ENCODE peak calls at places on chromosomes 5 and 9, in ten cellular contexts. K is CD14-positive monocyte, W is endothelial cell, Y is adrenal gland, G is NB4, U is fibroblast of the aortic adventitia, M is cardiac fibroblast, Z is AG04450, I is BJ, Q is left ventricle myocardium inferior. B is an unnamed sample.

GRCh38 chr9:82586918-82587356 is 476.0 kb downstream of the RASEF start:
- DNase-seq in K (no peak), W (no peak), Y (no peak), G (no peak), U (no peak), M (no peak), Z (no peak), I (no peak), Q (no peak), B (no peak)

GRCh38 chr5:115578657-115579056 is 23.6 kb downstream of the TICAM2 start:
- DNase-seq in K (no peak), W (no peak), Y (no peak), G (no peak), U (no peak), M (no peak), Z (no peak), I (no peak), Q (no peak), B (no peak)

GRCh38 chr9:37025381-37026084 is 8.5 kb downstream of the PAX5 start:
- DNase-seq in K (no peak), W (peak), Y (no peak), G (peak), U (no peak), M (no peak), Z (no peak), I (no peak), Q (no peak), B (no peak)

GRCh38 chr5:1568201-1568979 is 44.6 kb upstream of the LPCAT1 start:
- DNase-seq in K (no peak), W (no peak), Y (no peak), G (no peak), U (peak), M (peak), Z (peak), I (peak), Q (no peak), B (peak)

GRCh38 chr9:86945868-86946711 is 1.2 kb downstream of the GAS1 start:
- DNase-seq in K (no peak), W (peak), Y (peak), G (peak), U (peak), M (peak), Z (no peak), I (no peak), Q (peak), B (peak)

GRCh38 chr5:89954901-89955300 is 454.7 kb downstream of the CETN3 start:
- DNase-seq in K (no peak), W (no peak), Y (no peak), G (no peak), U (no peak), M (no peak), Z (no peak), I (no peak), Q (no peak), B (no peak)

GRCh38 chr9:33375238-33375840 is 27.0 kb downstream of the AQP7 start:
- DNase-seq in K (no peak), W (no peak), Y (peak), G (no peak), U (no peak), M (no peak), Z (no peak), I (no peak), Q (no peak), B (no peak)

GRCh38 chr9:87620727-87621322 is 105.1 kb upstream of the CTSL start:
- DNase-seq in K (no peak), W (no peak), Y (no peak), G (no peak), U (no peak), M (no peak), Z (no peak), I (no peak), Q (no peak), B (no peak)

GRCh38 chr9:8647824-8648223 is 848.2 kb upstream of the DMAC1 start:
- DNase-seq in K (no peak), W (no peak), Y (no peak), G (no peak), U (no peak), M (no peak), Z (no peak), I (no peak), Q (no peak), B (no peak)

GRCh38 chr5:100900142-100900795 is 2.8 kb downstream of the ST8SIA4 start:
- DNase-seq in K (peak), W (peak), Y (no peak), G (peak), U (peak), M (peak), Z (no peak), I (no peak), Q (peak), B (no peak)

GRCh38 chr5:179699640-179700298 is 1.0 kb downstream of the CANX start:
- DNase-seq in K (peak), W (no peak), Y (peak), G (peak), U (peak), M (peak), Z (no peak), I (no peak), Q (no peak), B (peak)

GRCh38 chr9:21465859-21466518 is 16.1 kb downstream of the IFNE start:
- DNase-seq in K (no peak), W (peak), Y (no peak), G (peak), U (peak), M (peak), Z (peak), I (peak), Q (no peak), B (peak)

GRCh38 chr9:589723-590122 is 251.8 kb upstream of the DMRT1 start:
- DNase-seq in K (no peak), W (no peak), Y (no peak), G (no peak), U (peak), M (peak), Z (no peak), I (peak), Q (no peak), B (no peak)

GRCh38 chr9:103089357-103089756 is 94.2 kb downstream of the CYLC2 start:
- DNase-seq in K (no peak), W (no peak), Y (no peak), G (no peak), U (no peak), M (no peak), Z (no peak), I (no peak), Q (no peak), B (no peak)

GRCh38 chr9:89885156-89885555 is 280.3 kb downstream of the GADD45G start:
- DNase-seq in K (no peak), W (no peak), Y (no peak), G (no peak), U (no peak), M (no peak), Z (no peak), I (no peak), Q (no peak), B (no peak)

GRCh38 chr5:76818844-76819831 is at the start of gene F2RL1:
- DNase-seq in K (peak), W (peak), Y (peak), G (no peak), U (peak), M (peak), Z (no peak), I (no peak), Q (peak), B (peak)

DNA sequence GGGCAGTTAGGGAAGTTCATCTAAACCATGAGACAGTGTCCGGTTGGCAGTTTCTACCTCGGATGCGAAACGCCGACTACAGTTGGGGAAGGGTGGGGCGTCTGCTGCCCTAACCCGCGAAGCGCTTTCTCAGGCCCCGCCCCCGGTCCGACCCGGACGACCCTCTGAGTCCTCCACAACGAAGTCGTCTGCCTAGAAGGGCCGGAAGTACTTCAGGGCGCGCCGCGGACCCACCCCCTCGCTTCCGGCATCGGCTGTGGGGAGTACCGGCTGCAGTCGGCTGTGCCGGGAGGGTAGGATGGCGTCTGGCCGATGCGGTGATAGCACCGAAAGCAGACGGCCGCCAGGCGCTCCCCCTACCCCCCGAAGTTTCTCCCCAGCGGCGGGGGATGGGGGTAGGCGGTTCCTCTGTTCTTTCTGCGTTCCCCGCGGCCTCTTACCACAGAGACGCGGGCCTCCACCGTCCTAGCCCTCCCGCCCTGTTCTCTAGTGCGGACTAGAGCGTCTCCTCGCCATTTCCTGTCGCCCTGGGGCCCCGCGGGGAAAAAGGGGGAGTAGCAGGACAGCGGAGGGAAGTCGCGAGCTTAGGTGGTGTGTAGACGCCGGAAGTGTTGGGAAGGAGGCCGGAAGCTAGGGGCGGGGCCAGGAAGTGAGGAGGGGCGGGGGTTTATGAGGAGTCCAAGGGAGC is at the start of gene TRIM41:
- DNase-seq in K (peak), W (peak), Y (peak), G (peak), U (peak), M (peak), Z (peak), I (peak), Q (peak), B (peak)
- TF ChIP-seq CTCF in K (no peak), W (no peak), Y (no peak), G (no peak), U (peak), M (peak), Z (no peak), I (no peak), Q (peak), B (peak)

GRCh38 chr5:6721442-6721841 is 8.2 kb downstream of the TENT4A start:
- DNase-seq in K (no peak), W (no peak), Y (no peak), G (no peak), U (no peak), M (no peak), Z (no peak), I (no peak), Q (peak), B (no peak)
- TF ChIP-seq CTCF in K (no peak), W (no peak), Y (no peak), G (no peak), U (no peak), M (no peak), Z (no peak), I (no peak), Q (no peak), B (peak)

DNA sequence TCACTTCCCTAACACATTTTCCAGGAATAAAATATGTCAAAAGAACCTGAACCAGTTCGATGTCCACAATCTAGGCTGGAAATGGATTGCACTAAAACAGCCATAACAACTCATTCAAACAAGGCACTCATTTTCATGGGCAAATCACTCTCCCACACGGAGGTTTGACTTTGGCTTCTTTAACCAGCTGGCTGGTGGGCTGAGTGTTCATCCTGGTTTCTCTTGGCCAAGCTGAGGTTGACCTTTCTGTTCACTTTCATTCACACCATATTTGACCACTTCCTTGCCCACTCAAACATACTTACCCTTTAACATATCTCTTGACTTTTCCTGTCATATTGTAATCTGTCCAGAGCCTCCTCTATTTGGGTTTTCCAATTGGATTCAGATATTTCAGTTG is 5.4 kb downstream of the IL7R start:
- DNase-seq in K (no peak), W (no peak), Y (no peak), G (no peak), U (no peak), M (no peak), Z (no peak), I (no peak), Q (no peak), B (no peak)
- TF ChIP-seq CTCF in K (no peak), W (no peak), Y (no peak), G (no peak), U (no peak), M (no peak), Z (no peak), I (no peak), Q (no peak), B (no peak)

DNA sequence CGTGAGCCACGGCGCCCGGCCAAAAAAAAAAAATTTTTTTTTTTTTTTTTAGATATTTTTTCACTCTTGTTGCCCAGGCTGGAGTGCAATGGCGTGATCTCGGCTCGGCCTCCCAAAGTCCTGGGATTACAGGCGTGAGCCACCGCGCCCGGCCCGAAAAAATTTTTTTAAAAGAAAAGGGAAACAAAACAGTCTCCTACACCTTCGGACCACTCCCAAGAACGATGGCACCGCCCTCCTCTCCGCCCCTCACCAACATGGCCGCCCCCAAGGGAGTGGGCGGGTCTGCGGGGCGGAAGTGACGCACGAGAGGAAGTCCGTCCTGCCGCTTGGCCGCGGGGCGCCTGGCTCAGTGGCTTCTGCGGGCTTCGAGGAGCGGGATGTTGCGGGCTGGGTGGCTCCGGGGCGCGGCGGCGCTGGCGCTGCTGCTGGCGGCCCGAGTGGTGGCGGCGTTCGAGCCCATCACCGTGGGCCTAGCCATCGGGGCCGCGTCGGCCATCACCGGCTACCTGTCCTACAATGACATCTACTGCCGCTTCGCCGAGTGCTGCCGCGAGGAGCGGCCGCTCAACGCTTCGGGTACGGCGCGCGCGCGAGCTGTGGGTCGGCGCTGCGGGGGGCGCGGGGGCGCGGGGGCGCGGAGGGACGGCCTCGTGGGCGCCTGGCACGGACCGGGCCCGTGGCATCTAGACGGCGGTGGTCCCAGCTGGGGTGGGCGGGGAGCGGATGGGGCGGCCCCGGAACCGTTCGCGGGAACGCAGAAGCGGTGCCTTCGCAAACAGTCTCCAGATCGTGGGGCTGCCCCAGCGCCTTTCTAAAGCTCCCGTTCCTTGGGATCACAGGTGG is at the start of gene TOR1B:
- DNase-seq in K (peak), W (peak), Y (peak), G (peak), U (peak), M (peak), Z (peak), I (peak), Q (peak), B (peak)
- TF ChIP-seq CTCF in K (no peak), W (no peak), Y (no peak), G (no peak), U (no peak), M (no peak), Z (no peak), I (no peak), Q (no peak), B (no peak)

B was measured in HFFc6.